ENCODE peak calls at places on chromosomes 5 and 9, in four cellular contexts. B is HL-60, V is GM12878, P is K562. L is an unnamed sample.

GRCh38 chr9:114417511-114417910 is 29.7 kb upstream of the AKNA start:
- DNase-seq in B (no peak), V (no peak), P (no peak), L (no peak)

GRCh38 chr5:174444791-174445190 is 279.6 kb upstream of the MSX2 start:
- DNase-seq in B (no peak), V (no peak), P (no peak), L (no peak)

GRCh38 chr9:106017198-106017740 is 322.9 kb downstream of the TMEM38B start:
- DNase-seq in B (no peak), V (no peak), P (no peak), L (no peak)

GRCh38 chr9:68951879-68952659 is 61.8 kb downstream of the PRKACG start:
- DNase-seq in B (peak; percentile 39), V (no peak), P (no peak), L (no peak)

GRCh38 chr5:171306785-171307591 is 2.1 kb upstream of the TLX3 start:
- DNase-seq in B (no peak), V (no peak), P (no peak), L (no peak)

GRCh38 chr5:32130865-32131264 is 43.3 kb downstream of the GOLPH3 start:
- DNase-seq in B (no peak), V (no peak), P (no peak), L (no peak)

GRCh38 chr5:69451941-69452652 is 37.2 kb downstream of the MARVELD2 start:
- DNase-seq in B (no peak), V (no peak), P (no peak), L (no peak)

GRCh38 chr9:97980479-97980803 is 2.7 kb upstream of the ANP32B start:
- DNase-seq in B (no peak), V (no peak), P (no peak), L (no peak)

GRCh38 chr9:108551030-108551964 is 304.5 kb downstream of the ACTL7B start:
- DNase-seq in B (no peak), V (no peak), P (no peak), L (no peak)

GRCh38 chr5:55188656-55189380 is 15.8 kb upstream of the CDC20B start:
- DNase-seq in B (no peak), V (no peak), P (no peak), L (no peak)

GRCh38 chr5:15566306-15566705 is 66.3 kb downstream of the FBXL7 start:
- DNase-seq in B (no peak), V (no peak), P (no peak), L (no peak)

GRCh38 chr9:136868644-136869043 is 2.5 kb upstream of the EDF1 start:
- DNase-seq in B (no peak), V (no peak), P (no peak), L (no peak)

GRCh38 chr5:52995095-52995494 is 5.9 kb downstream of the ITGA2 start:
- DNase-seq in B (no peak), V (no peak), P (no peak), L (no peak)

GRCh38 chr9:98120476-98120875 is 1.5 kb upstream of the TRIM14 start:
- DNase-seq in B (no peak), V (no peak), P (no peak), L (no peak)

GRCh38 chr9:112180387-112180881 is 5.3 kb upstream of the SUSD1 start:
- DNase-seq in B (no peak), V (no peak), P (peak; percentile 72), L (no peak)

GRCh38 chr5:107303581-107303980 is 367.2 kb downstream of the EFNA5 start:
- DNase-seq in B (no peak), V (no peak), P (no peak), L (no peak)

GRCh38 chr9:27131731-27132130 is 22.7 kb downstream of the TEK start:
- DNase-seq in B (no peak), V (no peak), P (no peak), L (no peak)

GRCh38 chr9:134661299-134661698 is 19.7 kb downstream of the COL5A1 start:
- DNase-seq in B (no peak), V (no peak), P (no peak), L (no peak)

GRCh38 chr9:136867917-136868316 is 1.8 kb upstream of the EDF1 start:
- DNase-seq in B (no peak), V (no peak), P (no peak), L (no peak)

GRCh38 chr5:38766151-38766550 is 79.7 kb upstream of the OSMR start:
- DNase-seq in B (no peak), V (no peak), P (no peak), L (no peak)

GRCh38 chr9:15642369-15642962 is 89.6 kb downstream of the CCDC171 start:
- DNase-seq in B (no peak), V (no peak), P (peak; percentile 4), L (no peak)

GRCh38 chr9:130196643-130197042 is 24.4 kb downstream of the NCS1 start:
- DNase-seq in B (no peak), V (no peak), P (no peak), L (no peak)

GRCh38 chr9:124282442-124283231 is 24.9 kb downstream of the NEK6 start:
- DNase-seq in B (no peak), V (no peak), P (peak; percentile 73), L (no peak)

GRCh38 chr5:114789773-114790402 is 379.8 kb downstream of the TRIM36 start:
- DNase-seq in B (no peak), V (no peak), P (no peak), L (no peak)

GRCh38 chr9:107348836-107349235 is 65.8 kb downstream of the RAD23B start:
- DNase-seq in B (no peak), V (no peak), P (no peak), L (no peak)

GRCh38 chr9:89012294-89013042 is 21.2 kb downstream of the S1PR3 start:
- DNase-seq in B (no peak), V (no peak), P (no peak), L (no peak)

GRCh38 chr9:34985311-34985899 is 4.1 kb upstream of the DNAJB5 start:
- DNase-seq in B (no peak), V (no peak), P (peak; percentile 35), L (no peak)

GRCh38 chr5:159682623-159683022 is 233.7 kb upstream of the ADRA1B start:
- DNase-seq in B (no peak), V (no peak), P (no peak), L (no peak)

GRCh38 chr9:4548796-4549725 is 58.8 kb downstream of the SLC1A1 start:
- DNase-seq in B (no peak), V (no peak), P (peak; percentile 5), L (no peak)

GRCh38 chr5:128081111-128081865 is 2.3 kb upstream of the SLC12A2 start:
- DNase-seq in B (no peak), V (no peak), P (peak; percentile 20), L (no peak)

GRCh38 chr9:133489253-133490190 is 10.6 kb upstream of the SLC2A6 start:
- DNase-seq in B (no peak), V (no peak), P (no peak), L (no peak)

GRCh38 chr5:138789771-138790242 is 36.6 kb downstream of the CTNNA1 start:
- DNase-seq in B (no peak), V (no peak), P (peak; percentile 43), L (peak; percentile 30)

GRCh38 chr9:135085830-135086546 is 1.5 kb upstream of the OLFM1 start:
- DNase-seq in B (no peak), V (no peak), P (peak; percentile 79), L (peak; percentile 68)

GRCh38 chr5:34584165-34584564 is 72.0 kb upstream of the RAI14 start:
- DNase-seq in B (no peak), V (no peak), P (no peak), L (no peak)
- TF ChIP-seq SPI1 in B (no peak), V (no peak), P (no peak), L (no peak)

DNA sequence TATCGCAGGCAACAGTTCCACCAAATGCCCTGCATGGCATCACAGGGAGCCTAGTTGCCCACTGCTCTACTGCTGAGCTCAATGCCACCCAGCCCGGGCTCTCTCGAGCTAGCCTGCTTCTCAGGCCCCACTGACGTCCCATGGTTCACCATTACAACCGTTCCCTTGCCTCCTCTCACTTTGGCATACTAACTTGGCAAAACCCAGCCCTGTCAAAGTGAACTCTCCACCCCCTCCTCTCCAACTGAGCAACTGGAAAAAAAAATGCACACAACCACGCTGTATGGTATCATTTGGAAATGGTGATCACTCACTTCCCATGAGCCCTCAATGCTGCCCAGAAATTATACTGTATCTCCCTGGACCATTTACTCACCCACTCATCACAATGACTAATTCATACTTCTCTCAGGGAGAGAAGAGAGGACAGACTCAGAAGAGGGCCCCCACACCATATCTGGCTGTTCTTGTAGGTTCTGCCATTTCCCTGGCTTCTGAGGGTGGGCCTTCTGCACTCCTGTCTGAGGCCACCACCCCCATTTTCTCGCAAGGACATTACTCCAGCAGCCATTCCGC is 51.4 kb upstream of the RARS1 start:
- DNase-seq in B (no peak), V (no peak), P (no peak), L (no peak)
- TF ChIP-seq SPI1 in B (no peak), V (no peak), P (no peak), L (no peak)

GRCh38 chr5:180085837-180086236 is 14.3 kb upstream of the RNF130 start:
- DNase-seq in B (no peak), V (no peak), P (no peak), L (no peak)

GRCh38 chr5:180082633-180083420 is 11.3 kb upstream of the RNF130 start:
- DNase-seq in B (no peak), V (no peak), P (no peak), L (no peak)

GRCh38 chr5:180086816-180087426 is 15.4 kb upstream of the RNF130 start:
- DNase-seq in B (no peak), V (no peak), P (no peak), L (no peak)

GRCh38 chr5:180083529-180084060 is 12.0 kb upstream of the RNF130 start:
- DNase-seq in B (no peak), V (no peak), P (no peak), L (no peak)

DNA sequence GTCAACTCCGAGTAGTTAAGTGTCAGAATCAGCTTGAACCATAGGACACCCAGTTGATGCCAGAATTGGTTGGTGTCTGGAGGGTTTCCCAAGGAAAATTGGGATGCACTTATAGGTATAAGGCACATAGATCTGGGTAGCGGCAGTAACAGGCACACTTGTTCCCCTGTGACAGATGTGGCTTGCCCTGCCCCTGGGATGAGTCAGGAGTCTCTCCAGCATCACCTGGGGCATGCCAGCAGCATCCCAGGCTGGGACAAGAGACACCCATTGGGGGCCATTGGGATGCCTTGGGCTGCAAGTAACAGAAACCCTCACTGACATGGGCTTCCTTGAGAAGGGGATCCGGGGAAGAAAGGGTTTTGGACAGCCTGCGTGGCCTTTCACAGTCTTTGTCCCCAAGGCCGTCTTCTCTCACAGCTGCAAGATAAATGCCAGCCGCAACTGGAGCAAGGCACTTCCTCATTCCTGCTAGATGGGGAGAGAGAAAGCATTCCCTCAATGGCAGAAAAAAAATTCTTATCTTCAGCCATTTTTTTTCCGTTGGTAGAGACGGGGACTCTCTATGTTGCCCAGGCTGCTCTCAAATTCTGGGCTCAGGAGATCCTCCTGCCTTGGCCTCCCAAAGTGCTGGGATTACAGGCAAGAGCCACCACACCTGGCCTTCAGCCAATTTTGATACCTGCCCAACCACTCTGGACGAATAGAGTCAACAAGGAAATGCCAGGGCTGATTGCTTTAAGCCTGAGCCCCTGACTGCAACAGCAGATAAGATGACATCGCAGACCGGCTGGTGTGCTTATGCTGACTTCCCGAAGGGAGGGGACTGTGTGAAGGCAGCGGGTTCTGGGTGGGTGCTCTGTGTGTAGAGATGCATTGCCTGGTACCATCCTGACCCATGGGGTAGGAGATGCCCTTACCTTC is 13.3 kb upstream of the RNF130 start:
- DNase-seq in B (no peak), V (no peak), P (no peak), L (no peak)
- TF ChIP-seq SPI1 in B (peak; percentile 99), V (peak; percentile 53), P (peak; percentile 99), L (no peak)

GRCh38 chr5:132225165-132226032 is 2.3 kb downstream of the P4HA2 start:
- DNase-seq in B (no peak), V (no peak), P (no peak), L (no peak)
- TF ChIP-seq SPI1 in B (no peak), V (no peak), P (no peak), L (no peak)

GRCh38 chr9:125405938-125406811 is 144.5 kb downstream of the GAPVD1 start:
- DNase-seq in B (no peak), V (no peak), P (peak; percentile 75), L (no peak)
- TF ChIP-seq SPI1 in B (no peak), V (no peak), P (peak; percentile 85), L (no peak)

L was measured in GM12891.